ENCODE peak calls at places on chromosomes 6 and 20, in four cellular contexts. One of them, this sample, is unnamed.

GRCh38 chr6:158558415-158559306 is 1.2 kb upstream of the TMEM181 start:
- DNase-seq in LoVo: no peak
- DNase-seq in MCF 10A: no peak
- DNase-seq in midbrain: no peak
- DNase-seq in this sample: no peak

GRCh38 chr20:34271961-34272360 is 30.7 kb downstream of the ASIP start:
- DNase-seq in MCF 10A: peak
- DNase-seq in LoVo: peak
- DNase-seq in midbrain: no peak
- DNase-seq in this sample: no peak

GRCh38 chr6:105968230-105968954 is 117.7 kb upstream of the PRDM1 start:
- DNase-seq in LoVo: no peak
- DNase-seq in midbrain: no peak
- DNase-seq in MCF 10A: no peak
- DNase-seq in this sample: no peak

GRCh38 chr6:110075406-110075805 is 97.3 kb downstream of the GPR6 start:
- DNase-seq in midbrain: no peak
- DNase-seq in MCF 10A: peak
- DNase-seq in LoVo: no peak
- DNase-seq in this sample: no peak

GRCh38 chr6:82040405-82041221 is 206.9 kb downstream of the IBTK start:
- DNase-seq in LoVo: peak
- DNase-seq in midbrain: peak
- DNase-seq in MCF 10A: peak
- DNase-seq in this sample: no peak

GRCh38 chr6:85460951-85461805 is 11.3 kb downstream of the NT5E start:
- DNase-seq in midbrain: no peak
- DNase-seq in LoVo: no peak
- DNase-seq in MCF 10A: peak
- DNase-seq in this sample: no peak

GRCh38 chr20:36544134-36545018 is 3.1 kb downstream of the MYL9 start:
- DNase-seq in LoVo: no peak
- DNase-seq in midbrain: no peak
- DNase-seq in MCF 10A: peak
- DNase-seq in this sample: no peak

GRCh38 chr6:132401120-132401940 is at the start of gene MOXD1:
- DNase-seq in MCF 10A: peak
- DNase-seq in LoVo: peak
- DNase-seq in midbrain: no peak
- DNase-seq in this sample: no peak

GRCh38 chr6:16486661-16487060 is 248.3 kb downstream of the GMPR start:
- DNase-seq in midbrain: no peak
- DNase-seq in LoVo: no peak
- DNase-seq in MCF 10A: no peak
- DNase-seq in this sample: no peak

GRCh38 chr6:14814016-14814415 is 431.9 kb upstream of the JARID2 start:
- DNase-seq in midbrain: no peak
- DNase-seq in LoVo: no peak
- DNase-seq in MCF 10A: no peak
- DNase-seq in this sample: no peak

GRCh38 chr20:54085910-54086309 is 15.5 kb upstream of the BCAS1 start:
- DNase-seq in midbrain: no peak
- DNase-seq in MCF 10A: no peak
- DNase-seq in LoVo: no peak
- DNase-seq in this sample: no peak

GRCh38 chr20:63344616-63345327 is 16.4 kb downstream of the CHRNA4 start:
- DNase-seq in midbrain: no peak
- DNase-seq in MCF 10A: no peak
- DNase-seq in LoVo: no peak
- DNase-seq in this sample: no peak

GRCh38 chr20:60937581-60937980 is 314.5 kb upstream of the CDH4 start:
- DNase-seq in LoVo: no peak
- DNase-seq in midbrain: no peak
- DNase-seq in MCF 10A: no peak
- DNase-seq in this sample: no peak

GRCh38 chr6:120141601-120142000 is 792.0 kb upstream of the MAN1A1 start:
- DNase-seq in MCF 10A: no peak
- DNase-seq in LoVo: no peak
- DNase-seq in midbrain: no peak
- DNase-seq in this sample: no peak

GRCh38 chr20:10505320-10506226 is 70.5 kb downstream of the SLX4IP start:
- DNase-seq in MCF 10A: peak
- DNase-seq in LoVo: no peak
- DNase-seq in midbrain: no peak
- DNase-seq in this sample: no peak

GRCh38 chr6:136927313-136927712 is 5.2 kb downstream of the SLC35D3 start:
- DNase-seq in LoVo: peak
- DNase-seq in midbrain: no peak
- DNase-seq in MCF 10A: peak
- DNase-seq in this sample: no peak

This sample was measured in keratinocyte.